ENCODE peak calls at places on chromosomes 16 and 17, in five cellular contexts. C is sigmoid colon, P is testis, A is heart left ventricle, D is NB4. G is an unnamed sample.

GRCh38 chr16:29028457-29029167 is 43.8 kb downstream of the LAT start:
- DNase-seq in C (peak), P (no peak), A (no peak), D (no peak), G (no peak)

GRCh38 chr17:19386276-19386863 is 620 bp downstream of the MFAP4 start:
- DNase-seq in P (peak), C (peak), D (peak), A (no peak), G (no peak)

GRCh38 chr16:5350118-5350517 is 252.5 kb upstream of the EEF2KMT start:
- DNase-seq in D (no peak), P (no peak), A (no peak), C (no peak), G (no peak)

GRCh38 chr17:81558941-81559806 is 7.0 kb upstream of the FAAP100 start:
- DNase-seq in C (no peak), A (no peak), D (peak), P (peak), G (no peak)

GRCh38 chr17:78375401-78376079 is 2.9 kb upstream of the PGS1 start:
- DNase-seq in C (peak), A (peak), P (no peak), D (peak), G (no peak)

GRCh38 chr17:83064732-83065659 is 14.4 kb upstream of the METRNL start:
- DNase-seq in C (peak), P (peak), D (no peak), A (peak), G (no peak)

GRCh38 chr16:303760-304505 is 21.0 kb downstream of the PDIA2 start:
- DNase-seq in A (no peak), P (no peak), C (no peak), D (peak), G (peak)

GRCh38 chr17:82750241-82750905 is 1.5 kb upstream of the TBCD start:
- DNase-seq in A (no peak), P (peak), D (no peak), C (no peak), G (peak)

GRCh38 chr17:1532836-1533602 is 16.6 kb upstream of the INPP5K start:
- DNase-seq in C (no peak), A (no peak), P (peak), D (peak), G (peak)

GRCh38 chr17:33049781-33050414 is 58.3 kb downstream of the SPACA3 start:
- DNase-seq in A (peak), C (no peak), P (peak), D (peak), G (peak)

GRCh38 chr16:10026593-10026992 is 155.6 kb downstream of the GRIN2A start:
- DNase-seq in A (no peak), D (no peak), P (no peak), C (no peak), G (no peak)

GRCh38 chr16:31471875-31472558 is at the start of gene TGFB1I1:
- DNase-seq in A (peak), C (peak), D (peak), P (peak), G (peak)

GRCh38 chr17:78762007-78762406 is 20.1 kb downstream of the CYTH1 start:
- DNase-seq in A (no peak), P (no peak), D (no peak), C (no peak), G (no peak)

GRCh38 chr17:8868092-8868491 is 618 bp upstream of the PIK3R6 start:
- DNase-seq in A (no peak), C (no peak), D (no peak), P (no peak), G (no peak)

GRCh38 chr17:8865811-8866210 is 1.7 kb downstream of the PIK3R6 start:
- DNase-seq in D (no peak), A (no peak), P (no peak), C (no peak), G (no peak)

GRCh38 chr17:8867361-8867981 is at the start of gene PIK3R6:
- DNase-seq in A (no peak), C (no peak), D (no peak), P (no peak), G (no peak)

GRCh38 chr17:8862213-8863056 is 5.0 kb downstream of the PIK3R6 start:
- DNase-seq in P (no peak), D (no peak), C (no peak), A (no peak), G (no peak)

DNA sequence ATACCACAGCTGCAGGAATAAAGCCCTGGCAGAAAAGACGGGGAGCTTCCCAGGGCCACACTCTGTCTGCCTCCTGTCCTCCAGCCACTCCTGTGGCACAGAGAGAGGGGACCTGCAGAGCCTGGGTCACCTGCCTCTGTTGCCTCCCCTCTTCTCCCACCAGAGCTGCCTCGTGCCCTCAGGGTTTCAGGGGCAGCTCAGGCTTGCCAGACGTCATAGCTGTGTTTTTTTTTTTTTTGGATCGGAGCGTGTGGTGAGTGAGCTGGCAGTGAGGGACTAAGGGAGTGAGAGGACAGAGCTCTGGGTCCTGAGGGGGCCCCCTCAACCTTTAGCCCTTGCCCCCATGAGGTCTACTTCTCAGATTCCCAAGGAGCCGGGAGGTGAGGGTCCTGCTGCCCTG is 2.1 kb downstream of the PIK3R6 start:
- DNase-seq in C (no peak), A (no peak), D (no peak), P (no peak), G (no peak)
- TF ChIP-seq POLR2A in C (no peak), A (no peak), D (no peak), P (no peak), G (no peak)

GRCh38 chr16:81456523-81457325 is 12.1 kb downstream of the CMIP start:
- DNase-seq in D (no peak), P (no peak), C (no peak), A (no peak), G (no peak)
- TF ChIP-seq POLR2A in D (no peak), P (no peak), C (no peak), A (no peak), G (no peak)

DNA sequence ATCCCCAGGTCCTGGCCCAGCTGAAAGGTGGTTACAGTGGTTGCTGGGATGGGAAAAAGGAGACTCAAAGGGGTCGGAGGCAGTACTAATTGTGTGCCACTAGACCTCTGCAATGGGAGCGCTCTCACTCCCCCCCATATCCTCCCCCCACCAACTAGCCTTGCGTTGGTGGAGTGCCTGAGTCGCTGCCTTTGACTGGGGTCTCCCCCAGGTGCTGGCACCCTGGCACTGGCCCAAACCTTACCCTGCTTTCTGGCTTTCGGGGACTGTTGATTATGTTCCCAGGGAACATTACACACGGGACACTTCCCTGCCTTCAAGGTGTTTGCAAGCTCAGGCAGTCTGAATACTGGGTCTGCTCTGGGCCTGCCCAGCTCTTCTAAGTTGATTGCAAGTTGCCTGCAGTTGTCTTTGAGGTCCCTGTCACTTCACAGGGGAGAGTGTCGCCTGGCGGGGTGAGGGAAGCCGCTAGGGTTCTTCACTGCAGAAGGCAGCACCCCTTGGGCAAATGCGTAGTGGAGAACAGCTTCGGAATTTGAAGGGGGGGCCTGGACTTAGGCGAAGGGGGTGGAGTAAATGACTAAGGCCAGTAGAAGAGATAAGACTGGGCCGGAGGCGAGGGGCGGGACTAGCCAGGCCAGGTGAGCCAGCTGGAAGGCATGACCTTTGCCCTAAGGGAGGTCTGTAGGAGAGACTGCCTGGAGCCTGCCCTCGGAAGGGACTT is 98.0 kb downstream of the RAB11FIP4 start:
- DNase-seq in A (no peak), C (no peak), D (peak), P (no peak), G (no peak)
- TF ChIP-seq POLR2A in A (no peak), C (peak), D (no peak), P (no peak), G (no peak)

GRCh38 chr17:79777844-79778503 is at the start of gene CBX2:
- DNase-seq in C (peak), A (peak), D (peak), P (peak), G (peak)
- TF ChIP-seq POLR2A in C (no peak), A (no peak), D (peak), P (no peak), G (no peak)

GRCh38 chr16:67934306-67935095 is 2.1 kb downstream of the PSMB10 start:
- DNase-seq in D (no peak), C (no peak), P (no peak), A (no peak), G (no peak)
- TF ChIP-seq POLR2A in D (no peak), C (no peak), P (no peak), A (no peak), G (no peak)

G was measured in erythroblast.